ENCODE peak calls at places on chromosomes 4 and X, in eight cellular contexts. X is psoas muscle; V is hepatocyte; T is DND-41; Q is lung; P is astrocyte; Z is CD8-positive, alpha-beta memory T cell; N is ovary. Y is an unnamed sample. For H3K36me3, the result is how much of the 10 kb centered on the place peaks cover.

GRCh38 chr4:38177035-38177791 is 217.0 kb downstream of the PTTG2 start:
- DNase-seq in N (peak), Z (peak), T (peak), Q (peak), P (peak), V (no peak), X (no peak), Y (no peak)

GRCh38 chr4:147791870-147792269 is 60.0 kb downstream of the ARHGAP10 start:
- DNase-seq in Z (no peak), X (no peak), P (no peak), T (no peak), V (no peak), N (no peak), Q (no peak), Y (no peak)

GRCh38 chr4:1008840-1009646 is 2.4 kb upstream of the FGFRL1 start:
- DNase-seq in X (peak), T (no peak), Z (peak), N (no peak), P (no peak), V (no peak), Q (peak), Y (peak)

GRCh38 chr4:173399016-173399415 is at the start of gene SCRG1:
- DNase-seq in X (no peak), N (no peak), Q (no peak), T (no peak), Z (no peak), V (no peak), P (no peak), Y (no peak)

GRCh38 chrX:109927663-109928273 is 75.1 kb upstream of the TMEM164 start:
- DNase-seq in P (no peak), V (no peak), T (no peak), X (no peak), N (no peak), Z (no peak), Q (no peak), Y (no peak)

GRCh38 chr4:86358176-86358701 is 1.6 kb downstream of the MAPK10 start:
- DNase-seq in P (no peak), Z (no peak), N (no peak), X (no peak), T (no peak), Q (no peak), V (peak), Y (no peak)

GRCh38 chrX:17930850-17931249 is 69.8 kb upstream of the RAI2 start:
- DNase-seq in V (no peak), X (no peak), N (no peak), P (no peak), Z (no peak), T (no peak), Q (no peak), Y (no peak)

GRCh38 chrX:149718757-149719156 is 6.9 kb downstream of the MAGEA11 start:
- DNase-seq in Q (no peak), X (no peak), P (no peak), V (no peak), T (no peak), Z (no peak), N (no peak), Y (no peak)

GRCh38 chrX:39773923-39774803 is 323.6 kb downstream of the BCOR start:
- DNase-seq in Z (no peak), T (no peak), V (peak), Q (no peak), P (peak), X (no peak), N (no peak), Y (no peak)

GRCh38 chr4:98473046-98473445 is 185.4 kb downstream of the TSPAN5 start:
- DNase-seq in P (no peak), T (no peak), Z (no peak), V (no peak), N (no peak), X (no peak), Q (no peak), Y (no peak)

GRCh38 chr4:176726803-176727202 is 65.9 kb downstream of the VEGFC start:
- DNase-seq in P (peak), Z (no peak), T (no peak), N (peak), Q (no peak), V (peak), X (no peak), Y (no peak)
- H3K36me3 ChIP-seq in P (under half), Z (under half), T (under half), N (under half), Q (under half), V (under half), X (under half), Y (under half)

DNA sequence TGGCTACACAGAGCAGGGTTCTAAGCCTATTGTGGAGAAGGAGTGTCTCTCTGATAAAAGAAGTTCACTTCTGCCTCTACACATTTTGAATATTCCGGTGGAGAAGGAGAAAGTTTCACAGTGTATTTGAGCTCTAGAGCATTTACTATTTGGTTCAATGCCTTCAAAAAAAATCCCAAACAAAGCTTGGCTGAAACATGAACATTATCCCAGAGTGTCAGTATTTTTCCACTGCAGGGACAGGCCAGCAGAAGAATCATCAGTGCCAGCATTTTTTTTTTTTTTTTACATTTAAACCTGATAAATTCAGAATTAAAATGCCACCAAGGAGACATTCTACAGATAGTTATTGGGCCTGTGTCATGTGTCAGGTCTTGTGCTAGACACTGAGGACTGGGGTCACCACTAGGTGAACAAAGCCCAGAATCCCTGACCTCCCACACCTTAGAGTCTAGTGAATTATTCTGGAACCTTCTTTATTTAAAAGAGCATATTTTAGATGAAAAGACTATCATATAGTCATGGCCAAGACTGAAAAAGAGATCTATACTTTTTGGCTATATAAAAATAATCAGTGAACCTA is 48.0 kb upstream of the NAP1L5 start:
- DNase-seq in Z (no peak), T (no peak), P (no peak), Q (no peak), V (no peak), N (no peak), X (no peak), Y (no peak)
- H3K36me3 ChIP-seq in Z (under half), T (under half), P (under half), Q (under half), V (under half), N (under half), X (under half), Y (under half)

DNA sequence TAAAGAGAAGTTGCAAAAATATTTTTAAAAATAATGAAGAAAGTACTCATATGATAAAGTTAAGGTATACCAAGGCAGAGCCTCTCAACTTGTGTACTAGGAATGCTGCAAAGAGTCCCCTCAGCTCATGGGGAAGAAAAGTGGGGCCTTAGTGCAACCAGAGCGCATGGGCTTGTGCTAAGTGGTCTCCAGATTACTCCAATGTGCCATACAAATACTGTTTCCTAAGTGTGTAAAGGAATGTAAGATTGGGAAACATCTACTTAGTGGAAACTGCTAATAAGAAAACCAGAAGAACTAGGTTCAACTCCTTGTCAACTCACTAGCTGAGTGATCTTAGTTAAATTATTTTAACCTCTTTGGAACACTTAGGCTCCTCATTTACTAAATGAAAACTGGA is 39.1 kb downstream of the NAF1 start:
- DNase-seq in Z (no peak), Q (no peak), V (no peak), T (no peak), P (no peak), N (no peak), X (no peak), Y (no peak)
- H3K36me3 ChIP-seq in Z (under half), Q (under half), V (under half), T (half or more), P (under half), N (under half), X (under half), Y (half or more)

GRCh38 chrX:47178337-47178736 is 15.3 kb upstream of the UBA1 start:
- DNase-seq in Z (no peak), X (no peak), Q (no peak), P (no peak), T (no peak), N (peak), V (no peak), Y (no peak)
- H3K36me3 ChIP-seq in Z (under half), X (under half), Q (under half), P (under half), T (half or more), N (under half), V (under half), Y (under half)

GRCh38 chrX:153953892-153954617 is 9.6 kb upstream of the RENBP start:
- DNase-seq in X (peak), T (no peak), V (no peak), Z (no peak), N (no peak), Q (no peak), P (no peak), Y (no peak)

GRCh38 chrX:153957224-153957623 is 12.8 kb upstream of the RENBP start:
- DNase-seq in N (no peak), T (no peak), X (no peak), V (no peak), P (no peak), Q (no peak), Z (no peak), Y (no peak)

GRCh38 chrX:153954618-153955450 is 10.4 kb upstream of the RENBP start:
- DNase-seq in Z (no peak), T (no peak), N (no peak), Q (no peak), V (no peak), X (peak), P (no peak), Y (no peak)

GRCh38 chrX:153955451-153955732 is 10.9 kb upstream of the RENBP start:
- DNase-seq in Q (no peak), N (no peak), P (no peak), X (no peak), Z (no peak), V (no peak), T (no peak), Y (no peak)

DNA sequence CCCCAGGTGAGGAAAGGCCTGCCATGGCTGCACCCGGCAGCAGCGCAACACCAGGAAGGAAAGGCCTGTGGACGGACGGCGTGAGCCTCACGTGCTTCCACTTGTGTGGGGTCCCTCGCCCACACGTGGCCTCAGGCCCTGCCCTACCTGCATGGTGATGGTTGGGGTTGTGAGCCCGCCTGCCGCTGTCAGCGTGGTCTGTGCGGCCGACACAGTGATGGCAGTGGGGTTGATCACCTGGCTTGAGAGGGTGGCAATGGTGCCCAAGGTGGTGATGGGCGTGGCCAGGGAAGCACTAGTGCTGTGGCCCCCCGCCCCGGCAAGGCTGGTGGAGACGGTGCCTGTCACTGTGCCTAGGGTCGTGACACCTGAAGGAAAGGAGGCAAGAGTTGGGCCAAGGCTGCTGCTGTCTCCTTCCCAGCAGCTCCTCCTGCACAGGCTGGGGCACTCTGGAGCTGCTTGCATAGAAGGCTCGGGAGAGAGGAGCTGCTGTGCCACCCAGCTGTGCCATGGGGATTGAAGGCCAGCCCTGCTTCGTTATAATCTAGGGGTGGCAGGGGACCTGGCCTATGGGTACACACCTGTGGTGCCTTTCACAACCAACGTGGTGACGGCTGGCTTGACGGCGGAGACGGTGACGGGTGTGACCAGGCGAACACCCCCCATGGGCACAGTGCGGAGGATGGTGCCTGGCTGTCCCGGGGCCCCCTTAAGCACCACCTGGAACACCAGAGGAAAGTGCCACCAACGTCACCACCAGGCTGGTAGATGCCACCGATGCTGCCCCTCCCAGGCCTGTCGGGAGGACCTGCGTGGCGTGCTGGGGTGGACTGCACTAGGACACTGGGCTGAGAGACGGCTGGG is 11.8 kb upstream of the RENBP start:
- DNase-seq in V (no peak), Q (no peak), Z (no peak), N (no peak), X (peak), T (no peak), P (no peak), Y (no peak)
- H3K36me3 ChIP-seq in V (under half), Q (under half), Z (under half), N (under half), X (under half), T (half or more), P (under half), Y (half or more)

DNA sequence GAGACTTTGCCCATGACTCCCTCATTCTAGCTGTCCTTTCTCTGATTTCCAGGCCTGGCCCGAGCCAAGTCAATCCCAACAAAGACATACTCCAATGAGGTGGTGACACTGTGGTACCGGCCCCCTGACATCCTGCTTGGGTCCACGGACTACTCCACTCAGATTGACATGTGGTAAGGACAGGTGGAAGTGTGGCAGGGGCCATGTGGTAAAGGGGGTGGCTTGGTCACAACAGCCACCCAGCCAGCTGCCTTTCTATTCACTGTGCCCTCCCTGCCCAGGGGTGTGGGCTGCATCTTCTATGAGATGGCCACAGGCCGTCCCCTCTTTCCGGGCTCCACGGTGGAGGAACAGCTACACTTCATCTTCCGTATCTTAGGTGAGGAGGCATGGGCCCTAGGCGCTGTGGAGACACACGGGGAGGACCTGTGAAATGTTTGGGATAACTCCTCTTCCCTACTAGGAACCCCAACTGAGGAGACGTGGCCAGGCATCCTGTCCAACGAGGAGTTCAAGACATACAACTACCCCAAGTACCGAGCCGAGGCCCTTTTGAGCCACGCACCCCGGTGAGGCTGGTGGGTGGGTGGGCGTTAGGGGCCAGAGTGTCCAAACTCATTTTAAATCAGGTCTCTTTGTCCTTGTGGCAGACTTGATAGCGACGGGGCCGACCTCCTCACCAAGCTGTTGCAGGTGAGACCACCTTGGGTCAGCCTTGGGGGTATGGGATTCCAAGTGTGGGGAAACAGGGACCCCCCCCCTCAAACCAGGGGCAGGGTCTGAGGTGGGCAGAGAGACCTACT is 6.1 kb upstream of the USP11 start:
- DNase-seq in N (peak), V (no peak), T (no peak), Z (no peak), P (no peak), Q (no peak), X (no peak), Y (no peak)
- H3K36me3 ChIP-seq in N (under half), V (under half), T (half or more), Z (under half), P (under half), Q (under half), X (under half), Y (half or more)

GRCh38 chr4:6855692-6856297 is 53.8 kb upstream of the TBC1D14 start:
- DNase-seq in P (peak), T (no peak), X (no peak), Q (no peak), Z (peak), N (no peak), V (peak), Y (no peak)

GRCh38 chr4:6859543-6859942 is 50.1 kb upstream of the TBC1D14 start:
- DNase-seq in Q (no peak), V (no peak), Z (no peak), N (no peak), X (no peak), P (no peak), T (no peak), Y (no peak)

GRCh38 chr4:6856391-6856790 is 53.2 kb upstream of the TBC1D14 start:
- DNase-seq in V (no peak), N (no peak), X (no peak), Z (no peak), P (no peak), Q (no peak), T (no peak), Y (no peak)

GRCh38 chr4:6858997-6859396 is 50.6 kb upstream of the TBC1D14 start:
- DNase-seq in Z (no peak), Q (no peak), P (no peak), T (no peak), X (no peak), V (no peak), N (no peak), Y (no peak)

GRCh38 chr4:6857009-6857882 is 52.4 kb upstream of the TBC1D14 start:
- DNase-seq in Q (no peak), V (no peak), N (no peak), Z (no peak), P (no peak), T (no peak), X (no peak), Y (no peak)
- H3K36me3 ChIP-seq in Q (under half), V (under half), N (under half), Z (under half), P (under half), T (half or more), X (under half), Y (under half)

GRCh38 chr4:40228497-40229365 is 31.9 kb downstream of the RHOH start:
- DNase-seq in Z (no peak), P (no peak), N (no peak), V (no peak), X (no peak), T (no peak), Q (no peak), Y (no peak)

GRCh38 chr4:40234519-40235039 is 37.7 kb downstream of the RHOH start:
- DNase-seq in N (no peak), Q (no peak), Z (no peak), P (no peak), V (no peak), X (no peak), T (no peak), Y (no peak)

GRCh38 chr4:40233227-40233626 is 36.4 kb downstream of the RHOH start:
- DNase-seq in Z (no peak), N (no peak), T (no peak), V (no peak), X (no peak), Q (no peak), P (no peak), Y (no peak)

GRCh38 chr4:40231464-40231863 is 34.6 kb downstream of the RHOH start:
- DNase-seq in P (no peak), N (no peak), X (no peak), Q (no peak), T (no peak), Z (no peak), V (no peak), Y (no peak)

DNA sequence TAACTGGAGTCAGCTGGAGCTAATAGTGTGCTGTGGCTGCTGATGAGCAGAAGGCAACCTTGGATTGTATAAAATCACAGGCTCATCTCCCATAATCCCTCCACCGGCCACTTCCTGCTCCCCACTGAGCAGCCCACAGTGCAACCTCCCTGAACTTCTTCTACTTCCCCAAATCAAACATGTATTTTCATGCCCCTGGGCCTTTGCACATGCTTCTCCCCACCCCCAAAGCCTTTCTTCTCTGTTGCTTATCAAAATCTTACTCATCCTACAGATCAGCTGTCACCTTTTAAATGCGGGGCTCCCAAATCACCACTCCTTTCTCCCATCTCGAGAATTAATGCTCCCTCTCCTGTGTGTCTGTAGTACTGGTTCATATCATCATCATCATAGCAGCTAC is 35.8 kb downstream of the RHOH start:
- DNase-seq in N (no peak), Q (no peak), P (no peak), V (no peak), T (peak), X (no peak), Z (no peak), Y (no peak)
- H3K36me3 ChIP-seq in N (under half), Q (under half), P (under half), V (under half), T (half or more), X (under half), Z (under half), Y (half or more)

GRCh38 chr4:3527101-3527913 is 4.9 kb downstream of the LRPAP1 start:
- DNase-seq in Z (no peak), Q (no peak), N (peak), X (peak), T (peak), P (no peak), V (no peak), Y (no peak)
- H3K36me3 ChIP-seq in Z (under half), Q (under half), N (under half), X (under half), T (half or more), P (under half), V (under half), Y (under half)

Y was measured in OCI-LY7.